ENCODE peak calls at places on chromosomes 2 and 18, in eight cellular contexts. One of them, this sample, is unnamed.

GRCh38 chr2:60891175-60891574 is 9.8 kb downstream of the REL start:
- DNase-seq in NCI-H2081: no peak
- DNase-seq in uterus: no peak
- DNase-seq in osteocyte: no peak
- DNase-seq in T-helper 2 cell: no peak
- DNase-seq in heart left ventricle: no peak
- DNase-seq in activated T-helper 1 cell treated with Interleukin-2 at 50 U/mL for 16 hours: no peak
- DNase-seq in HT1080: no peak
- DNase-seq in this sample: no peak

GRCh38 chr2:221488134-221488807 is 83.8 kb downstream of the EPHA4 start:
- DNase-seq in uterus: no peak
- DNase-seq in activated T-helper 1 cell treated with Interleukin-2 at 50 U/mL for 16 hours: no peak
- DNase-seq in heart left ventricle: no peak
- DNase-seq in osteocyte: no peak
- DNase-seq in T-helper 2 cell: no peak
- DNase-seq in HT1080: no peak
- DNase-seq in NCI-H2081: peak; percentile 23
- DNase-seq in this sample: no peak

GRCh38 chr2:12827721-12828120 is 111.0 kb downstream of the TRIB2 start:
- DNase-seq in activated T-helper 1 cell treated with Interleukin-2 at 50 U/mL for 16 hours: no peak
- DNase-seq in heart left ventricle: no peak
- DNase-seq in NCI-H2081: no peak
- DNase-seq in HT1080: no peak
- DNase-seq in osteocyte: no peak
- DNase-seq in T-helper 2 cell: no peak
- DNase-seq in uterus: no peak
- DNase-seq in this sample: no peak

GRCh38 chr2:112301171-112301584 is 25.8 kb downstream of the ZC3H6 start:
- DNase-seq in HT1080: no peak
- DNase-seq in uterus: no peak
- DNase-seq in heart left ventricle: no peak
- DNase-seq in osteocyte: no peak
- DNase-seq in activated T-helper 1 cell treated with Interleukin-2 at 50 U/mL for 16 hours: no peak
- DNase-seq in NCI-H2081: no peak
- DNase-seq in T-helper 2 cell: no peak
- DNase-seq in this sample: no peak

GRCh38 chr2:191404568-191404991 is 159.4 kb downstream of the MYO1B start:
- DNase-seq in uterus: no peak
- DNase-seq in heart left ventricle: no peak
- DNase-seq in activated T-helper 1 cell treated with Interleukin-2 at 50 U/mL for 16 hours: no peak
- DNase-seq in osteocyte: no peak
- DNase-seq in T-helper 2 cell: no peak
- DNase-seq in NCI-H2081: no peak
- DNase-seq in HT1080: no peak
- DNase-seq in this sample: no peak

GRCh38 chr18:50816767-50817166 is 3.0 kb downstream of the MRO start:
- DNase-seq in HT1080: no peak
- DNase-seq in NCI-H2081: no peak
- DNase-seq in activated T-helper 1 cell treated with Interleukin-2 at 50 U/mL for 16 hours: no peak
- DNase-seq in uterus: no peak
- DNase-seq in T-helper 2 cell: no peak
- DNase-seq in osteocyte: no peak
- DNase-seq in heart left ventricle: no peak
- DNase-seq in this sample: no peak

GRCh38 chr2:128196026-128196822 is 105.2 kb downstream of the UGGT1 start:
- DNase-seq in activated T-helper 1 cell treated with Interleukin-2 at 50 U/mL for 16 hours: no peak
- DNase-seq in NCI-H2081: peak; percentile 78
- DNase-seq in T-helper 2 cell: no peak
- DNase-seq in uterus: no peak
- DNase-seq in HT1080: no peak
- DNase-seq in heart left ventricle: no peak
- DNase-seq in osteocyte: no peak
- DNase-seq in this sample: no peak

GRCh38 chr2:6917761-6918421 is 679 bp downstream of the RNF144A start:
- DNase-seq in HT1080: no peak
- DNase-seq in heart left ventricle: no peak
- DNase-seq in osteocyte: no peak
- DNase-seq in uterus: no peak
- DNase-seq in activated T-helper 1 cell treated with Interleukin-2 at 50 U/mL for 16 hours: no peak
- DNase-seq in NCI-H2081: no peak
- DNase-seq in T-helper 2 cell: no peak
- DNase-seq in this sample: no peak

GRCh38 chr2:97693476-97693875 is 19.9 kb upstream of the ZAP70 start:
- DNase-seq in activated T-helper 1 cell treated with Interleukin-2 at 50 U/mL for 16 hours: no peak
- DNase-seq in uterus: no peak
- DNase-seq in NCI-H2081: no peak
- DNase-seq in HT1080: peak; percentile 50
- DNase-seq in heart left ventricle: no peak
- DNase-seq in T-helper 2 cell: no peak
- DNase-seq in osteocyte: no peak
- DNase-seq in this sample: no peak

GRCh38 chr2:201856561-201856960 is 50.2 kb downstream of the CDK15 start:
- DNase-seq in T-helper 2 cell: no peak
- DNase-seq in uterus: no peak
- DNase-seq in HT1080: no peak
- DNase-seq in activated T-helper 1 cell treated with Interleukin-2 at 50 U/mL for 16 hours: no peak
- DNase-seq in osteocyte: no peak
- DNase-seq in heart left ventricle: no peak
- DNase-seq in NCI-H2081: no peak
- DNase-seq in this sample: no peak

GRCh38 chr18:59265246-59266018 is 7.8 kb downstream of the RAX start:
- DNase-seq in NCI-H2081: peak; percentile 64
- DNase-seq in activated T-helper 1 cell treated with Interleukin-2 at 50 U/mL for 16 hours: no peak
- DNase-seq in heart left ventricle: no peak
- DNase-seq in HT1080: no peak
- DNase-seq in osteocyte: no peak
- DNase-seq in uterus: no peak
- DNase-seq in T-helper 2 cell: no peak
- DNase-seq in this sample: no peak

GRCh38 chr2:144512421-144513272 is 7.3 kb downstream of the ZEB2 start:
- DNase-seq in NCI-H2081: no peak
- DNase-seq in heart left ventricle: no peak
- DNase-seq in HT1080: no peak
- DNase-seq in activated T-helper 1 cell treated with Interleukin-2 at 50 U/mL for 16 hours: no peak
- DNase-seq in uterus: no peak
- DNase-seq in osteocyte: no peak
- DNase-seq in T-helper 2 cell: no peak
- DNase-seq in this sample: no peak

GRCh38 chr2:100176925-100177324 is 34.5 kb upstream of the AFF3 start:
- DNase-seq in heart left ventricle: no peak
- DNase-seq in NCI-H2081: no peak
- DNase-seq in HT1080: no peak
- DNase-seq in uterus: no peak
- DNase-seq in osteocyte: no peak
- DNase-seq in activated T-helper 1 cell treated with Interleukin-2 at 50 U/mL for 16 hours: no peak
- DNase-seq in T-helper 2 cell: no peak
- DNase-seq in this sample: no peak

GRCh38 chr2:121104721-121105141 is 180.3 kb downstream of the TFCP2L1 start:
- DNase-seq in HT1080: peak; percentile 21
- DNase-seq in osteocyte: no peak
- DNase-seq in heart left ventricle: no peak
- DNase-seq in activated T-helper 1 cell treated with Interleukin-2 at 50 U/mL for 16 hours: no peak
- DNase-seq in T-helper 2 cell: no peak
- DNase-seq in uterus: no peak
- DNase-seq in NCI-H2081: no peak
- DNase-seq in this sample: no peak

GRCh38 chr18:78957140-78957539 is 22.5 kb upstream of the SALL3 start:
- DNase-seq in uterus: no peak
- DNase-seq in heart left ventricle: no peak
- DNase-seq in T-helper 2 cell: no peak
- DNase-seq in NCI-H2081: no peak
- DNase-seq in HT1080: peak; percentile 8
- DNase-seq in osteocyte: no peak
- DNase-seq in activated T-helper 1 cell treated with Interleukin-2 at 50 U/mL for 16 hours: no peak
- DNase-seq in this sample: no peak

GRCh38 chr2:238561230-238561629 is 134.5 kb downstream of the ASB1 start:
- DNase-seq in osteocyte: no peak
- DNase-seq in HT1080: peak; percentile 48
- DNase-seq in activated T-helper 1 cell treated with Interleukin-2 at 50 U/mL for 16 hours: no peak
- DNase-seq in T-helper 2 cell: no peak
- DNase-seq in uterus: no peak
- DNase-seq in heart left ventricle: no peak
- DNase-seq in NCI-H2081: no peak
- DNase-seq in this sample: peak; percentile 38

GRCh38 chr2:207167129-207167923 is 1.6 kb upstream of the KLF7 start:
- DNase-seq in uterus: peak; percentile 65
- DNase-seq in T-helper 2 cell: no peak
- DNase-seq in osteocyte: no peak
- DNase-seq in HT1080: no peak
- DNase-seq in heart left ventricle: no peak
- DNase-seq in NCI-H2081: peak; percentile 42
- DNase-seq in activated T-helper 1 cell treated with Interleukin-2 at 50 U/mL for 16 hours: no peak
- DNase-seq in this sample: no peak